ENCODE peak calls at places on chromosomes 11 and 22, in seven cellular contexts. X is right cardiac atrium, U is NB4, E is IMR-90, Y is choroid plexus epithelial cell, S is adrenal gland, G is uterus. P is an unnamed sample.

GRCh38 chr22:21444701-21445436 is 22.3 kb upstream of the TMEM191C start:
- DNase-seq in S (no peak), X (peak; percentile 7), G (peak; percentile 7), E (no peak), U (no peak), Y (no peak), P (no peak)

GRCh38 chr11:86588566-86589090 is 83.8 kb downstream of the ME3 start:
- DNase-seq in S (no peak), U (no peak), E (no peak), G (no peak), X (no peak), Y (no peak), P (no peak)

GRCh38 chr11:128194226-128194625 is 393.1 kb downstream of the ETS1 start:
- DNase-seq in Y (no peak), U (no peak), S (no peak), G (no peak), X (no peak), E (no peak), P (no peak)

GRCh38 chr22:39240841-39241631 is 3.7 kb downstream of the PDGFB start:
- DNase-seq in E (no peak), X (peak; percentile 68), S (peak; percentile 52), Y (peak; percentile 44), U (no peak), G (no peak), P (peak; percentile 58)

GRCh38 chr11:6268811-6269210 is 9.2 kb downstream of the CCKBR start:
- DNase-seq in E (peak; percentile 22), S (no peak), U (no peak), G (no peak), Y (no peak), X (no peak), P (peak; percentile 71)

GRCh38 chr11:93219440-93219839 is 21.6 kb upstream of the SLC36A4 start:
- DNase-seq in G (no peak), U (no peak), E (no peak), S (no peak), Y (no peak), X (no peak), P (no peak)

GRCh38 chr11:48109046-48109666 is 107.5 kb upstream of the OR4B1 start:
- DNase-seq in S (no peak), Y (peak; percentile 80), G (no peak), U (peak; percentile 75), X (no peak), E (peak; percentile 63), P (peak; percentile 68)

GRCh38 chr22:44405661-44406060 is 92.4 kb downstream of the RTL6 start:
- DNase-seq in U (no peak), Y (no peak), S (no peak), X (no peak), E (no peak), G (no peak), P (no peak)

GRCh38 chr11:119504366-119504765 is 81.4 kb upstream of the THY1 start:
- DNase-seq in S (no peak), U (no peak), G (no peak), Y (no peak), X (no peak), E (no peak), P (no peak)

GRCh38 chr11:75273331-75273988 is 32.9 kb downstream of the TPBGL start:
- DNase-seq in S (peak; percentile 3), E (no peak), U (no peak), Y (no peak), G (peak; percentile 11), X (peak; percentile 1), P (no peak)

GRCh38 chr11:34609187-34609751 is 11.6 kb upstream of the EHF start:
- DNase-seq in U (no peak), X (no peak), Y (no peak), G (no peak), S (no peak), E (no peak), P (no peak)

GRCh38 chr11:100830295-100830694 is 143.2 kb downstream of the ARHGAP42 start:
- DNase-seq in S (no peak), Y (no peak), X (peak; percentile 15), U (no peak), E (no peak), G (no peak), P (no peak)

GRCh38 chr11:64226507-64227051 is 505 bp downstream of the NUDT22 start:
- DNase-seq in G (peak; percentile 43), U (peak; percentile 55), Y (no peak), E (no peak), S (peak; percentile 71), X (peak; percentile 61), P (peak; percentile 51)

GRCh38 chr22:44020981-44021380 is 3.1 kb upstream of the PARVB start:
- DNase-seq in E (peak; percentile 67), Y (no peak), X (no peak), G (no peak), U (peak; percentile 22), S (no peak), P (peak; percentile 56)

GRCh38 chr22:20021196-20022181 is 579 bp downstream of the TANGO2 start:
- DNase-seq in E (peak; percentile 54), S (peak; percentile 91), G (no peak), X (peak; percentile 76), U (peak; percentile 33), Y (no peak), P (peak; percentile 91)

GRCh38 chr22:20025401-20026203 is 4.7 kb downstream of the TANGO2 start:
- DNase-seq in Y (no peak), U (no peak), X (no peak), G (no peak), S (no peak), E (no peak), P (no peak)

GRCh38 chr22:20024225-20025087 is 3.5 kb downstream of the TANGO2 start:
- DNase-seq in Y (no peak), U (no peak), X (no peak), S (no peak), G (no peak), E (no peak), P (no peak)

GRCh38 chr22:20022231-20023069 is 1.5 kb downstream of the TANGO2 start:
- DNase-seq in X (no peak), G (no peak), U (no peak), Y (no peak), S (no peak), E (no peak), P (no peak)

GRCh38 chr22:20023214-20023613 is 2.3 kb downstream of the TANGO2 start:
- DNase-seq in G (no peak), X (no peak), E (no peak), U (no peak), Y (no peak), S (no peak), P (no peak)
- H3K4me3 ChIP-seq in G (no peak overlapping the region), X (no peak overlapping the region), E (no peak overlapping the region), U (no peak overlapping the region), Y (no peak overlapping the region), S (no peak overlapping the region), P (no peak overlapping the region)

GRCh38 chr11:132944557-132944920 is 587.8 kb downstream of the OPCML start:
- DNase-seq in E (no peak), S (no peak), Y (no peak), U (no peak), X (no peak), G (no peak), P (no peak)
- H3K4me3 ChIP-seq in E (no peak overlapping the region), S (no peak overlapping the region), Y (no peak overlapping the region), U (no peak overlapping the region), X (no peak overlapping the region), G (no peak overlapping the region), P (peak overlapping the region; percentile 68)

GRCh38 chr11:73645570-73645969 is 811 bp upstream of the PLEKHB1 start:
- DNase-seq in Y (no peak), S (no peak), E (no peak), G (no peak), U (no peak), X (no peak), P (no peak)
- H3K4me3 ChIP-seq in Y (no peak overlapping the region), S (no peak overlapping the region), E (no peak overlapping the region), G (no peak overlapping the region), U (no peak overlapping the region), X (no peak overlapping the region), P (no peak overlapping the region)

DNA sequence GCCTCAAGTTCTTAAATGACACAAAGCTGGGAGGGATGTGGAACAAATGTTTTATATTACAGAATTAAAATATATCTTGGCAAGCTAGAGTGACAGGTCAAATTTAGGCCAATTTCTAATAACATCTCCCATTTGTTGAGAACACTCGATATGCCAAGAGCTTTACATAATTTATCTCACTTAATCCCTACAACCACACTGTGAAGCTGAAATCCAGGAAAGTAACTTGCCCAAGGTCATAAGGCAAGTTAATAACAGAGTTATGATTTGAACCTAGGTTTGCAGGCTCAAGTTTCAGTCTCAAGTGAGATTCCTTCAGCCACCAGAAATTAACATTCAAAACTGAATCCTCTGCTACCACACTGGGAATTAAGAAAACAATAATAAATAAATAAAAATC is 38.3 kb downstream of the RAB30 start:
- DNase-seq in X (no peak), S (no peak), E (no peak), G (no peak), U (no peak), Y (no peak), P (no peak)
- H3K4me3 ChIP-seq in X (peak overlapping the region; percentile 42), S (peak overlapping the region; percentile 37), E (no peak overlapping the region), G (no peak overlapping the region), U (no peak overlapping the region), Y (no peak overlapping the region), P (peak overlapping the region; percentile 62)

GRCh38 chr11:17734418-17734911 is at the start of gene KCNC1:
- DNase-seq in S (peak; percentile 30), E (peak; percentile 34), X (peak; percentile 31), Y (peak; percentile 43), U (no peak), G (no peak), P (peak; percentile 67)
- H3K4me3 ChIP-seq in S (peak within 1 kb of the TSS; percentile 59), E (peak within 1 kb of the TSS; percentile 10), X (peak within 1 kb of the TSS; percentile 53), Y (peak within 1 kb of the TSS; percentile 37), U (no peak within 1 kb of the TSS), G (no peak within 1 kb of the TSS), P (peak within 1 kb of the TSS; percentile 63)

P was measured in GM23248.